ENCODE peak calls at places on chromosomes 7 and 10, in six cellular contexts. Q, O, T, S, W and E are unnamed samples.

GRCh38 chr10:89224697-89225443 is 17.8 kb upstream of the CH25H start:
- DNase-seq in O (peak; percentile 43), S (no peak), T (no peak), W (peak; percentile 53), Q (no peak), E (no peak)

GRCh38 chr10:11551915-11552602 is 59.4 kb downstream of the USP6NL start:
- DNase-seq in W (no peak), S (no peak), T (no peak), Q (no peak), O (peak; percentile 86), E (no peak)

GRCh38 chr7:1646957-1647891 is 22.9 kb upstream of the ELFN1 start:
- DNase-seq in Q (no peak), S (peak; percentile 54), T (no peak), O (peak; percentile 28), W (peak; percentile 55), E (no peak)

GRCh38 chr10:113399051-113399450 is 153.8 kb upstream of the HABP2 start:
- DNase-seq in Q (no peak), O (no peak), T (no peak), S (no peak), W (no peak), E (no peak)

GRCh38 chr10:89523274-89523673 is 12.1 kb downstream of the SLC16A12 start:
- DNase-seq in W (no peak), T (no peak), Q (no peak), O (peak; percentile 41), S (no peak), E (no peak)

GRCh38 chr7:30253796-30254165 is 30.6 kb upstream of the ZNRF2 start:
- DNase-seq in Q (no peak), W (no peak), S (no peak), O (no peak), T (no peak), E (no peak)

GRCh38 chr10:122986340-122986739 is 6.1 kb downstream of the PSTK start:
- DNase-seq in W (no peak), Q (no peak), T (no peak), O (peak; percentile 66), S (no peak), E (no peak)

GRCh38 chr7:12524794-12525386 is 45.6 kb upstream of the SCIN start:
- DNase-seq in Q (no peak), S (no peak), T (peak; percentile 12), O (peak; percentile 76), W (no peak), E (peak; percentile 23)

GRCh38 chr7:1460757-1461639 is 1.7 kb upstream of the MICALL2 start:
- DNase-seq in Q (no peak), W (peak; percentile 63), S (peak; percentile 61), T (no peak), O (peak; percentile 39), E (peak; percentile 69)

GRCh38 chr7:36408589-36408988 is 18.9 kb downstream of the ANLN start:
- DNase-seq in O (no peak), Q (no peak), S (no peak), W (no peak), T (no peak), E (no peak)

GRCh38 chr10:61284222-61284890 is 168.8 kb downstream of the TMEM26 start:
- DNase-seq in Q (no peak), T (peak; percentile 30), S (no peak), O (peak; percentile 71), W (no peak), E (peak; percentile 73)